ENCODE peak calls at places on chromosomes 3 and 15, in five cellular contexts. L is T-helper 2 cell; T is activated CD8-positive, alpha-beta memory T cell treated with anti-CD3 and anti-CD28 coated beads for 1 hour; K is NCI-H526 treated with DMSO at 0.1 percent for 48 hours; Z is Daoy. O is an unnamed sample.

GRCh38 chr3:185658504-185658912 is 72.4 kb downstream of the SENP2 start:
- DNase-seq in T (no peak), L (no peak), K (no peak), Z (peak; percentile 85), O (no peak)

GRCh38 chr3:155807823-155808222 is 1.7 kb upstream of the C3orf33 start:
- DNase-seq in T (no peak), L (no peak), Z (no peak), K (no peak), O (no peak)

GRCh38 chr15:31478781-31479221 is 152.2 kb downstream of the KLF13 start:
- DNase-seq in L (no peak), K (no peak), T (no peak), Z (no peak), O (no peak)

GRCh38 chr3:147924755-147925154 is 515.6 kb downstream of the ZIC1 start:
- DNase-seq in L (no peak), T (no peak), Z (no peak), K (no peak), O (no peak)

GRCh38 chr3:112628038-112628437 is 12.9 kb downstream of the CCDC80 start:
- DNase-seq in Z (no peak), L (no peak), K (no peak), T (no peak), O (no peak)

GRCh38 chr3:52429779-52430415 is 15.0 kb downstream of the SEMA3G start:
- DNase-seq in Z (peak; percentile 66), T (no peak), K (no peak), L (no peak), O (no peak)

GRCh38 chr3:113054552-113054951 is 63.8 kb downstream of the GTPBP8 start:
- DNase-seq in L (no peak), Z (no peak), T (no peak), K (no peak), O (no peak)

GRCh38 chr3:49020335-49021212 is 1.3 kb upstream of the NDUFAF3 start:
- DNase-seq in T (no peak), K (no peak), Z (no peak), L (no peak), O (no peak)

GRCh38 chr3:147118611-147119010 is 287.7 kb downstream of the ZIC4 start:
- DNase-seq in K (no peak), T (no peak), L (no peak), Z (no peak), O (no peak)

GRCh38 chr15:91515188-91515754 is 338.2 kb upstream of the SLCO3A1 start:
- DNase-seq in Z (peak; percentile 85), L (no peak), T (no peak), K (no peak), O (no peak)

O was measured in cortex of kidney.